ENCODE peak calls at places on chromosomes 3 and 15, in five cellular contexts. W, K, V, B and R are unnamed samples. For H3K27me3, the result is how much of the 10 kb centered on the place peaks cover.

GRCh38 chr15:55737373-55737772 is 5.6 kb downstream of the PRTG start:
- DNase-seq in W (peak), K (peak), V (no peak), B (no peak), R (no peak)

GRCh38 chr3:158160958-158161357 is 51.1 kb downstream of the RSRC1 start:
- DNase-seq in W (peak), K (peak), V (peak), B (peak), R (no peak)

GRCh38 chr15:64825081-64825430 is 391 bp downstream of the PIF1 start:
- DNase-seq in W (no peak), K (no peak), V (no peak), B (no peak), R (no peak)

GRCh38 chr15:50675524-50676144 is 11.0 kb downstream of the TRPM7 start:
- DNase-seq in W (peak), K (peak), V (peak), B (peak), R (no peak)

GRCh38 chr3:122928396-122929187 is 99.0 kb downstream of the SEMA5B start:
- DNase-seq in W (no peak), K (no peak), V (no peak), B (no peak), R (no peak)

GRCh38 chr15:33411596-33412545 is 101.1 kb downstream of the RYR3 start:
- DNase-seq in W (no peak), K (no peak), V (no peak), B (no peak), R (no peak)

GRCh38 chr3:128878556-128879124 is 780 bp upstream of the ACAD9 start:
- DNase-seq in W (peak), K (peak), V (peak), B (peak), R (peak)

GRCh38 chr3:24704496-24704895 is 209.8 kb upstream of the THRB start:
- DNase-seq in W (no peak), K (no peak), V (peak), B (peak), R (no peak)

GRCh38 chr3:119331661-119332060 is 37.5 kb downstream of the ARHGAP31 start:
- DNase-seq in W (peak), K (peak), V (peak), B (peak), R (no peak)

GRCh38 chr15:93179072-93179471 is 90.1 kb upstream of the RGMA start:
- DNase-seq in W (no peak), K (peak), V (no peak), B (no peak), R (no peak)

GRCh38 chr3:35383719-35384555 is 255.4 kb upstream of the ARPP21 start:
- DNase-seq in W (no peak), K (no peak), V (peak), B (no peak), R (no peak)

GRCh38 chr3:111667621-111668239 is 72.6 kb upstream of the ZBED2 start:
- DNase-seq in W (peak), K (no peak), V (no peak), B (peak), R (no peak)

GRCh38 chr3:129383292-129383860 is 45.1 kb downstream of the EFCAB12 start:
- DNase-seq in W (peak), K (peak), V (peak), B (peak), R (no peak)

GRCh38 chr3:14227866-14228265 is 49.2 kb downstream of the LSM3 start:
- DNase-seq in W (peak), K (peak), V (peak), B (peak), R (no peak)

GRCh38 chr15:89767411-89767915 is 8.7 kb upstream of the MESP2 start:
- DNase-seq in W (no peak), K (peak), V (no peak), B (no peak), R (no peak)
- TF ChIP-seq CTCF in W (no peak), K (no peak), V (no peak), B (no peak), R (no peak)

GRCh38 chr3:133447751-133448477 is 48.1 kb downstream of the BFSP2 start:
- DNase-seq in W (no peak), K (no peak), V (no peak), B (no peak), R (no peak)
- H2AFZ ChIP-seq in W (no peak), K (no peak), V (no peak), B (no peak), R (no peak)

GRCh38 chr3:45507820-45508317 is 86.7 kb upstream of the LIMD1 start:
- DNase-seq in W (peak), K (peak), V (no peak), B (no peak), R (no peak)

GRCh38 chr3:45510519-45510918 is 84.0 kb upstream of the LIMD1 start:
- DNase-seq in W (no peak), K (no peak), V (no peak), B (no peak), R (no peak)

GRCh38 chr3:45508659-45509037 is 85.9 kb upstream of the LIMD1 start:
- DNase-seq in W (no peak), K (no peak), V (no peak), B (no peak), R (no peak)

GRCh38 chr3:45509768-45510129 is 84.8 kb upstream of the LIMD1 start:
- DNase-seq in W (no peak), K (no peak), V (no peak), B (no peak), R (no peak)

DNA sequence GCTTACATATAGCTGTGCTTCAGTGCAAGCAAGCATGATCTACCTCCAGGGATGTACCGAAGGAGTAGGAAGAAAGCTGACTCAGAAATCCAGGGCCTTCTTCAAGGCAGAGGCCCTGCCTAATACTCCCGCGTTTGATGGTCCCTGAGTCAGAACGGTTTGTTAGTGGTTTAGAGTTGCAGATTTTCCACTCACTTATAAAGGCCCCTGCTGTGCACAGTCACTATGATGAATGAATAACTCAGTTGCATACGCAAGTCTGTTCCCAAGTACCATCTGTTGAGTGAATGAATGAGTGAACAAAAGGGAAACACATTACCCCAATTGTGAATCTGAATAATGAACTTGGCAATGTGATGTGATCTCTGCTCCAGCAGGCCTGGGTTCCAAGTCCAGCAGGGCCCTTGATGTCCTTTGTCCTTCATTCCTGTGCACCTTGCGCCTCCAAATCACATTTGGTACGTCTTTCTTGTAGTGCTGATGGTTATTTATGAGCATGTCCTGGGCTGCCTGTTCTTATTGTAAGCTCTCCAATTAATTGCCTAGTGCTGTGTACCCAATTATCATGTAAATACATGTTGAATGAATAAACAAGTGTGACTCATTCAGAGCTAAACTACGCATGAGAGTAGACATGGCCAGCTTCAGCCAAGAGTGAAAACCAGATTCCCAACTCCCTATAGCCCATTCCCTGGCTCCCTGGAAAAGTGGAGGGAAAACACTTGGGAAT is 85.3 kb upstream of the LIMD1 start:
- DNase-seq in W (peak), K (peak), V (peak), B (peak), R (peak)
- H3K27me3 ChIP-seq in W (under half), K (under half), V (under half), B (under half), R (under half)

GRCh38 chr3:191391873-191392808 is 61.8 kb upstream of the UTS2B start:
- DNase-seq in W (no peak), K (no peak), V (no peak), B (no peak), R (no peak)

GRCh38 chr3:191387441-191388077 is 57.2 kb upstream of the UTS2B start:
- DNase-seq in W (no peak), K (no peak), V (no peak), B (peak), R (no peak)

GRCh38 chr3:191385101-191385500 is 54.8 kb upstream of the UTS2B start:
- DNase-seq in W (no peak), K (no peak), V (no peak), B (no peak), R (no peak)

GRCh38 chr3:191390580-191390979 is 60.3 kb upstream of the UTS2B start:
- DNase-seq in W (no peak), K (no peak), V (no peak), B (no peak), R (no peak)

GRCh38 chr3:191388823-191389222 is 58.5 kb upstream of the UTS2B start:
- DNase-seq in W (no peak), K (no peak), V (peak), B (no peak), R (no peak)
- TF ChIP-seq CTCF in W (peak), K (peak), V (peak), B (peak), R (no peak)

GRCh38 chr3:156579427-156579851 is 24.5 kb upstream of the SSR3 start:
- DNase-seq in W (no peak), K (no peak), V (no peak), B (peak), R (no peak)
- H2AFZ ChIP-seq in W (no peak), K (no peak), V (peak), B (peak), R (peak)

GRCh38 chr3:184776916-184777315 is 35.0 kb upstream of the VPS8 start:
- DNase-seq in W (no peak), K (no peak), V (no peak), B (no peak), R (no peak)

GRCh38 chr3:184777566-184778356 is 34.2 kb upstream of the VPS8 start:
- DNase-seq in W (peak), K (peak), V (peak), B (peak), R (peak)

GRCh38 chr3:184780981-184781515 is 30.9 kb upstream of the VPS8 start:
- DNase-seq in W (no peak), K (no peak), V (no peak), B (no peak), R (no peak)

GRCh38 chr3:184781801-184782200 is 30.2 kb upstream of the VPS8 start:
- DNase-seq in W (no peak), K (no peak), V (no peak), B (no peak), R (no peak)

DNA sequence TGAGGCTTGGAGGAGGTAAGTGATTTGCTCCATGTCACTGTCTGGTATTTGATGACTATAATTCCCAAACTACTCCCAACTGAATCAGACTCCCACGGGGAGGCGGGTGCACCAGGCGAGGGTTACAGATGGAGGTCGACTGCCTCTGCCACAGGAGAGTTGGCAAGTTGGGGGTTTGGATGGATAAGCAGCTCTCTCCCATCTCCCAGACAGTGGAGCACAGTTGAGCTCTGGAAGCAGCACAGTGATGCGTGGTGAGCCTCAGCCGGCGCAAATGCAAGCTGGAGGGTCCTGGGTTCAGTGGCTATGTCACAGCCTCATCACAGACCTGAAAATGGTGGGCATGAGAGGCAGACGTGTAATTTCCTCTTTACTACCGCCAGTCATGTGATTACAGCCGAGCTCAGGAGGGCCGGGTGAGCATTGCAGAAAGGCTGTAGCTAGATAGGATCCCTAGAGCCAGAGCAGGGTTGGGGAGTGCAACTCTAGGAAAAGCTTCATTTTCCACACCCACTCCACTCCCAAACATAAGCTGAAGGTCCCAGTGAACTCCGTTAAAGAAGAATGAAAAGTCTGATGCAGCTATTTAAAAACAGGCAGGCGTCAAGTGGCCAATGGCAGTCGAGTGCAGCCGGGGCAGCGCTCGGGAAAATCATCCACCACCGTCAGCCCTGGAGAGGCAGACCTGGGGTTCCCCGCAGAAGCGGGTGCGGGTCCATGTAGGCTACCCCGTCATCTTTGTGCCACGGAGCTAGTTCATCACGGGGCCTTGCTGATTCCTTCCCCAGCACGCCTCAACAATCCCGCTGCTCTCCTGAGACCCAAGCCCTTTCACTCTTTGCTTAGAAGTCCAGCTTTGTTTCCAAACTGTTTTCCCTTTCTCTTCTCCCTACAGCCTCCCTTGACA is 33.3 kb upstream of the VPS8 start:
- DNase-seq in W (no peak), K (no peak), V (no peak), B (no peak), R (no peak)
- H3K27me3 ChIP-seq in W (under half), K (under half), V (under half), B (under half), R (under half)

DNA sequence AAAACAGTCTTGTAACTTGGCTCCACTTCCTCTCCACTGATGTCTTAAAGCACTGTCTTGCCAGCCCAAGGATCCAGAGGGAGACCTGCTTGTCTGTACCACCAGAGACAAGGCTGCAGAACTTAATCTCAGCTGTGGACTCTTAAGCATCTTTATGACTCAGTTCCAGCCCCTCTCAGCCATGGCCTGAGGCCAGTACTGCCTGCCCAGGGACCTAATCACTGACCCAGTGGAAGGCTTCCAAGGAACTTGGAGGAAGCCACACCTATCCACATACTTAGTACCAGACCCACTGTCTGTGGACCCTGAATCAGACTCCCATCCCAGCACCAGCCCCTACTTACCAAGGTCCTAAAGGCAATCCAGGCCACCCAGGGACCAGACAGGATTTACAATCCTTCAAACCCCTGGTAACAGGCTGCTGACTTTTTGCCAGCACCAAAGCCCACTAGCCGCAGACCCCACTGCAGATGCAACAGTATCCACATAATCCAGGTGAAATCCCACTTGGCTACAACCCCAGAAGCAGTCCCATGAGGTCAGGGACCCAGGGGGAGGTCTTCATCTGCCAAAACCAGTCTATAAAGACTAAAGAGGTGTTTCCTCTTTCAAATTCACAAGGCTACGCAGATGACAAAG is 41.9 kb upstream of the PRR20G start:
- DNase-seq in W (no peak), K (no peak), V (no peak), B (no peak), R (no peak)
- TF ChIP-seq CTCF in W (no peak), K (no peak), V (no peak), B (no peak), R (no peak)

GRCh38 chr15:77554306-77555080 is 78.2 kb downstream of the LINGO1 start:
- DNase-seq in W (no peak), K (no peak), V (no peak), B (no peak), R (no peak)
- H2AFZ ChIP-seq in W (no peak), K (no peak), V (no peak), B (no peak), R (no peak)